ENCODE peak calls at places on chromosomes 13 and 19, in eight cellular contexts. One of them, this sample, is unnamed.

GRCh38 chr19:50705422-50706019 is 14.1 kb downstream of the SHANK1 start:
- DNase-seq in M059J: peak
- DNase-seq in NCI-H187 treated with DMSO at 0.1 percent for 48 hours: no peak
- DNase-seq in immature natural killer cell: peak
- DNase-seq in stimulated activated CD8-positive, alpha-beta memory T cell treated with anti-CD3 and anti-CD28 coated beads, Interleukin-7, amount 100 ng/mL, for 48 hours: no peak
- DNase-seq in omental fat pad: no peak
- DNase-seq in aorta: no peak
- DNase-seq in hepatic stellate cell: peak
- DNase-seq in this sample: no peak

GRCh38 chr13:113856716-113857065 is 7.2 kb downstream of the GAS6 start:
- DNase-seq in M059J: peak
- DNase-seq in NCI-H187 treated with DMSO at 0.1 percent for 48 hours: no peak
- DNase-seq in immature natural killer cell: no peak
- DNase-seq in stimulated activated CD8-positive, alpha-beta memory T cell treated with anti-CD3 and anti-CD28 coated beads, Interleukin-7, amount 100 ng/mL, for 48 hours: no peak
- DNase-seq in omental fat pad: no peak
- DNase-seq in aorta: peak
- DNase-seq in hepatic stellate cell: peak
- DNase-seq in this sample: peak

GRCh38 chr13:76012091-76012721 is 376.1 kb downstream of the LMO7 start:
- DNase-seq in M059J: peak
- DNase-seq in NCI-H187 treated with DMSO at 0.1 percent for 48 hours: no peak
- DNase-seq in immature natural killer cell: no peak
- DNase-seq in stimulated activated CD8-positive, alpha-beta memory T cell treated with anti-CD3 and anti-CD28 coated beads, Interleukin-7, amount 100 ng/mL, for 48 hours: no peak
- DNase-seq in omental fat pad: no peak
- DNase-seq in aorta: no peak
- DNase-seq in hepatic stellate cell: no peak
- DNase-seq in this sample: no peak

GRCh38 chr19:7292352-7292949 is 1.8 kb downstream of the INSR start:
- DNase-seq in M059J: no peak
- DNase-seq in NCI-H187 treated with DMSO at 0.1 percent for 48 hours: no peak
- DNase-seq in immature natural killer cell: no peak
- DNase-seq in stimulated activated CD8-positive, alpha-beta memory T cell treated with anti-CD3 and anti-CD28 coated beads, Interleukin-7, amount 100 ng/mL, for 48 hours: no peak
- DNase-seq in omental fat pad: no peak
- DNase-seq in aorta: no peak
- DNase-seq in hepatic stellate cell: no peak
- DNase-seq in this sample: no peak

GRCh38 chr19:1362385-1363257 is 21.1 kb upstream of the NDUFS7 start:
- DNase-seq in M059J: no peak
- DNase-seq in NCI-H187 treated with DMSO at 0.1 percent for 48 hours: no peak
- DNase-seq in immature natural killer cell: no peak
- DNase-seq in stimulated activated CD8-positive, alpha-beta memory T cell treated with anti-CD3 and anti-CD28 coated beads, Interleukin-7, amount 100 ng/mL, for 48 hours: no peak
- DNase-seq in omental fat pad: no peak
- DNase-seq in aorta: no peak
- DNase-seq in hepatic stellate cell: no peak
- DNase-seq in this sample: no peak

GRCh38 chr13:35016362-35017148 is 74.5 kb downstream of the NBEA start:
- DNase-seq in M059J: peak
- DNase-seq in NCI-H187 treated with DMSO at 0.1 percent for 48 hours: no peak
- DNase-seq in immature natural killer cell: no peak
- DNase-seq in stimulated activated CD8-positive, alpha-beta memory T cell treated with anti-CD3 and anti-CD28 coated beads, Interleukin-7, amount 100 ng/mL, for 48 hours: no peak
- DNase-seq in omental fat pad: no peak
- DNase-seq in aorta: no peak
- DNase-seq in hepatic stellate cell: no peak
- DNase-seq in this sample: no peak

GRCh38 chr19:1425902-1426301 is 12.3 kb upstream of the RPS15 start:
- DNase-seq in M059J: no peak
- DNase-seq in NCI-H187 treated with DMSO at 0.1 percent for 48 hours: no peak
- DNase-seq in immature natural killer cell: no peak
- DNase-seq in stimulated activated CD8-positive, alpha-beta memory T cell treated with anti-CD3 and anti-CD28 coated beads, Interleukin-7, amount 100 ng/mL, for 48 hours: no peak
- DNase-seq in omental fat pad: no peak
- DNase-seq in aorta: no peak
- DNase-seq in hepatic stellate cell: no peak
- DNase-seq in this sample: no peak

GRCh38 chr13:94329754-94330551 is 149.5 kb downstream of the DCT start:
- DNase-seq in M059J: peak
- DNase-seq in NCI-H187 treated with DMSO at 0.1 percent for 48 hours: no peak
- DNase-seq in immature natural killer cell: no peak
- DNase-seq in stimulated activated CD8-positive, alpha-beta memory T cell treated with anti-CD3 and anti-CD28 coated beads, Interleukin-7, amount 100 ng/mL, for 48 hours: no peak
- DNase-seq in omental fat pad: no peak
- DNase-seq in aorta: no peak
- DNase-seq in hepatic stellate cell: no peak
- DNase-seq in this sample: no peak

GRCh38 chr13:80074143-80074752 is 266.7 kb downstream of the SPRY2 start:
- DNase-seq in M059J: no peak
- DNase-seq in NCI-H187 treated with DMSO at 0.1 percent for 48 hours: no peak
- DNase-seq in immature natural killer cell: no peak
- DNase-seq in stimulated activated CD8-positive, alpha-beta memory T cell treated with anti-CD3 and anti-CD28 coated beads, Interleukin-7, amount 100 ng/mL, for 48 hours: no peak
- DNase-seq in omental fat pad: no peak
- DNase-seq in aorta: no peak
- DNase-seq in hepatic stellate cell: no peak
- DNase-seq in this sample: no peak

GRCh38 chr19:39846678-39847486 is 703 bp upstream of the FBL start:
- DNase-seq in M059J: no peak
- DNase-seq in NCI-H187 treated with DMSO at 0.1 percent for 48 hours: no peak
- DNase-seq in immature natural killer cell: no peak
- DNase-seq in stimulated activated CD8-positive, alpha-beta memory T cell treated with anti-CD3 and anti-CD28 coated beads, Interleukin-7, amount 100 ng/mL, for 48 hours: no peak
- DNase-seq in omental fat pad: no peak
- DNase-seq in aorta: no peak
- DNase-seq in hepatic stellate cell: no peak
- DNase-seq in this sample: no peak

GRCh38 chr13:29969286-29969685 is 118.9 kb upstream of the UBL3 start:
- DNase-seq in M059J: peak
- DNase-seq in NCI-H187 treated with DMSO at 0.1 percent for 48 hours: no peak
- DNase-seq in immature natural killer cell: no peak
- DNase-seq in stimulated activated CD8-positive, alpha-beta memory T cell treated with anti-CD3 and anti-CD28 coated beads, Interleukin-7, amount 100 ng/mL, for 48 hours: no peak
- DNase-seq in omental fat pad: no peak
- DNase-seq in aorta: no peak
- DNase-seq in hepatic stellate cell: peak
- DNase-seq in this sample: no peak

GRCh38 chr13:52003551-52003950 is 7.7 kb downstream of the ATP7B start:
- DNase-seq in M059J: no peak
- DNase-seq in NCI-H187 treated with DMSO at 0.1 percent for 48 hours: no peak
- DNase-seq in immature natural killer cell: no peak
- DNase-seq in stimulated activated CD8-positive, alpha-beta memory T cell treated with anti-CD3 and anti-CD28 coated beads, Interleukin-7, amount 100 ng/mL, for 48 hours: no peak
- DNase-seq in omental fat pad: no peak
- DNase-seq in aorta: no peak
- DNase-seq in hepatic stellate cell: no peak
- DNase-seq in this sample: no peak

GRCh38 chr19:11457115-11457514 is 21.7 kb downstream of the PRKCSH start:
- DNase-seq in M059J: no peak
- DNase-seq in NCI-H187 treated with DMSO at 0.1 percent for 48 hours: no peak
- DNase-seq in immature natural killer cell: no peak
- DNase-seq in stimulated activated CD8-positive, alpha-beta memory T cell treated with anti-CD3 and anti-CD28 coated beads, Interleukin-7, amount 100 ng/mL, for 48 hours: no peak
- DNase-seq in omental fat pad: no peak
- DNase-seq in aorta: no peak
- DNase-seq in hepatic stellate cell: peak
- DNase-seq in this sample: no peak

GRCh38 chr19:29113838-29114237 is 99.1 kb downstream of the UQCRFS1 start:
- DNase-seq in M059J: no peak
- DNase-seq in NCI-H187 treated with DMSO at 0.1 percent for 48 hours: no peak
- DNase-seq in immature natural killer cell: no peak
- DNase-seq in stimulated activated CD8-positive, alpha-beta memory T cell treated with anti-CD3 and anti-CD28 coated beads, Interleukin-7, amount 100 ng/mL, for 48 hours: no peak
- DNase-seq in omental fat pad: no peak
- DNase-seq in aorta: no peak
- DNase-seq in hepatic stellate cell: no peak
- DNase-seq in this sample: no peak

GRCh38 chr13:98994080-98994479 is 16.2 kb upstream of the DOCK9 start:
- DNase-seq in M059J: no peak
- DNase-seq in NCI-H187 treated with DMSO at 0.1 percent for 48 hours: no peak
- DNase-seq in immature natural killer cell: no peak
- DNase-seq in stimulated activated CD8-positive, alpha-beta memory T cell treated with anti-CD3 and anti-CD28 coated beads, Interleukin-7, amount 100 ng/mL, for 48 hours: no peak
- DNase-seq in omental fat pad: no peak
- DNase-seq in aorta: no peak
- DNase-seq in hepatic stellate cell: no peak
- DNase-seq in this sample: no peak

GRCh38 chr19:44856438-44857083 is 10.5 kb downstream of the NECTIN2 start:
- DNase-seq in M059J: no peak
- DNase-seq in NCI-H187 treated with DMSO at 0.1 percent for 48 hours: no peak
- DNase-seq in immature natural killer cell: no peak
- DNase-seq in stimulated activated CD8-positive, alpha-beta memory T cell treated with anti-CD3 and anti-CD28 coated beads, Interleukin-7, amount 100 ng/mL, for 48 hours: no peak
- DNase-seq in omental fat pad: no peak
- DNase-seq in aorta: no peak
- DNase-seq in hepatic stellate cell: no peak
- DNase-seq in this sample: no peak

GRCh38 chr19:48452656-48453480 is 2.5 kb upstream of the KCNJ14 start:
- DNase-seq in M059J: no peak
- DNase-seq in NCI-H187 treated with DMSO at 0.1 percent for 48 hours: no peak
- DNase-seq in immature natural killer cell: no peak
- DNase-seq in stimulated activated CD8-positive, alpha-beta memory T cell treated with anti-CD3 and anti-CD28 coated beads, Interleukin-7, amount 100 ng/mL, for 48 hours: no peak
- DNase-seq in omental fat pad: no peak
- DNase-seq in aorta: no peak
- DNase-seq in hepatic stellate cell: no peak
- DNase-seq in this sample: no peak

GRCh38 chr13:110416131-110416584 is 109.1 kb downstream of the COL4A2 start:
- DNase-seq in M059J: no peak
- DNase-seq in NCI-H187 treated with DMSO at 0.1 percent for 48 hours: no peak
- DNase-seq in immature natural killer cell: no peak
- DNase-seq in stimulated activated CD8-positive, alpha-beta memory T cell treated with anti-CD3 and anti-CD28 coated beads, Interleukin-7, amount 100 ng/mL, for 48 hours: no peak
- DNase-seq in omental fat pad: no peak
- DNase-seq in aorta: no peak
- DNase-seq in hepatic stellate cell: no peak
- DNase-seq in this sample: no peak

GRCh38 chr13:111947026-111947810 is 119.7 kb upstream of the SOX1 start:
- DNase-seq in M059J: no peak
- DNase-seq in NCI-H187 treated with DMSO at 0.1 percent for 48 hours: peak
- DNase-seq in immature natural killer cell: no peak
- DNase-seq in stimulated activated CD8-positive, alpha-beta memory T cell treated with anti-CD3 and anti-CD28 coated beads, Interleukin-7, amount 100 ng/mL, for 48 hours: no peak
- DNase-seq in omental fat pad: no peak
- DNase-seq in aorta: no peak
- DNase-seq in hepatic stellate cell: no peak
- DNase-seq in this sample: no peak

GRCh38 chr13:110304256-110304655 is 2.7 kb downstream of the COL4A1 start:
- DNase-seq in M059J: peak
- DNase-seq in NCI-H187 treated with DMSO at 0.1 percent for 48 hours: no peak
- DNase-seq in immature natural killer cell: no peak
- DNase-seq in stimulated activated CD8-positive, alpha-beta memory T cell treated with anti-CD3 and anti-CD28 coated beads, Interleukin-7, amount 100 ng/mL, for 48 hours: no peak
- DNase-seq in omental fat pad: no peak
- DNase-seq in aorta: no peak
- DNase-seq in hepatic stellate cell: peak
- DNase-seq in this sample: no peak

GRCh38 chr19:2324220-2324948 is 4.0 kb downstream of the LSM7 start:
- DNase-seq in M059J: no peak
- DNase-seq in NCI-H187 treated with DMSO at 0.1 percent for 48 hours: no peak
- DNase-seq in immature natural killer cell: no peak
- DNase-seq in stimulated activated CD8-positive, alpha-beta memory T cell treated with anti-CD3 and anti-CD28 coated beads, Interleukin-7, amount 100 ng/mL, for 48 hours: no peak
- DNase-seq in omental fat pad: no peak
- DNase-seq in aorta: no peak
- DNase-seq in hepatic stellate cell: no peak
- DNase-seq in this sample: no peak

GRCh38 chr13:50406831-50407230 is 391.6 kb downstream of the KCNRG start:
- DNase-seq in M059J: no peak
- DNase-seq in NCI-H187 treated with DMSO at 0.1 percent for 48 hours: no peak
- DNase-seq in immature natural killer cell: no peak
- DNase-seq in stimulated activated CD8-positive, alpha-beta memory T cell treated with anti-CD3 and anti-CD28 coated beads, Interleukin-7, amount 100 ng/mL, for 48 hours: no peak
- DNase-seq in omental fat pad: no peak
- DNase-seq in aorta: no peak
- DNase-seq in hepatic stellate cell: no peak
- DNase-seq in this sample: no peak

GRCh38 chr13:29908411-29908810 is 58.0 kb upstream of the UBL3 start:
- DNase-seq in M059J: peak
- DNase-seq in NCI-H187 treated with DMSO at 0.1 percent for 48 hours: no peak
- DNase-seq in immature natural killer cell: no peak
- DNase-seq in stimulated activated CD8-positive, alpha-beta memory T cell treated with anti-CD3 and anti-CD28 coated beads, Interleukin-7, amount 100 ng/mL, for 48 hours: no peak
- DNase-seq in omental fat pad: no peak
- DNase-seq in aorta: no peak
- DNase-seq in hepatic stellate cell: no peak
- DNase-seq in this sample: no peak

GRCh38 chr13:57557979-57558529 is 73.5 kb upstream of the PCDH17 start:
- DNase-seq in M059J: no peak
- DNase-seq in NCI-H187 treated with DMSO at 0.1 percent for 48 hours: peak
- DNase-seq in immature natural killer cell: no peak
- DNase-seq in stimulated activated CD8-positive, alpha-beta memory T cell treated with anti-CD3 and anti-CD28 coated beads, Interleukin-7, amount 100 ng/mL, for 48 hours: no peak
- DNase-seq in omental fat pad: no peak
- DNase-seq in aorta: no peak
- DNase-seq in hepatic stellate cell: no peak
- DNase-seq in this sample: no peak

GRCh38 chr19:5156231-5156986 is 184.2 kb downstream of the PTPRS start:
- DNase-seq in M059J: no peak
- DNase-seq in NCI-H187 treated with DMSO at 0.1 percent for 48 hours: no peak
- DNase-seq in immature natural killer cell: no peak
- DNase-seq in stimulated activated CD8-positive, alpha-beta memory T cell treated with anti-CD3 and anti-CD28 coated beads, Interleukin-7, amount 100 ng/mL, for 48 hours: no peak
- DNase-seq in omental fat pad: no peak
- DNase-seq in aorta: peak
- DNase-seq in hepatic stellate cell: peak
- DNase-seq in this sample: no peak

GRCh38 chr19:51549533-51550324 is 18.3 kb upstream of the SIGLEC6 start:
- DNase-seq in M059J: no peak
- DNase-seq in NCI-H187 treated with DMSO at 0.1 percent for 48 hours: no peak
- DNase-seq in immature natural killer cell: no peak
- DNase-seq in stimulated activated CD8-positive, alpha-beta memory T cell treated with anti-CD3 and anti-CD28 coated beads, Interleukin-7, amount 100 ng/mL, for 48 hours: no peak
- DNase-seq in omental fat pad: no peak
- DNase-seq in aorta: no peak
- DNase-seq in hepatic stellate cell: no peak
- DNase-seq in this sample: no peak

GRCh38 chr13:97743946-97744345 is 209.5 kb upstream of the IPO5 start:
- DNase-seq in M059J: no peak
- DNase-seq in NCI-H187 treated with DMSO at 0.1 percent for 48 hours: no peak
- DNase-seq in immature natural killer cell: no peak
- DNase-seq in stimulated activated CD8-positive, alpha-beta memory T cell treated with anti-CD3 and anti-CD28 coated beads, Interleukin-7, amount 100 ng/mL, for 48 hours: no peak
- DNase-seq in omental fat pad: no peak
- DNase-seq in aorta: no peak
- DNase-seq in hepatic stellate cell: peak
- DNase-seq in this sample: no peak

GRCh38 chr19:41864374-41864773 is 4.3 kb downstream of the RPS19 start:
- DNase-seq in M059J: no peak
- DNase-seq in NCI-H187 treated with DMSO at 0.1 percent for 48 hours: no peak
- DNase-seq in immature natural killer cell: no peak
- DNase-seq in stimulated activated CD8-positive, alpha-beta memory T cell treated with anti-CD3 and anti-CD28 coated beads, Interleukin-7, amount 100 ng/mL, for 48 hours: no peak
- DNase-seq in omental fat pad: no peak
- DNase-seq in aorta: no peak
- DNase-seq in hepatic stellate cell: no peak
- DNase-seq in this sample: no peak

GRCh38 chr19:53908933-53909415 is at the start of gene CACNG7:
- DNase-seq in M059J: no peak
- DNase-seq in NCI-H187 treated with DMSO at 0.1 percent for 48 hours: no peak
- DNase-seq in immature natural killer cell: no peak
- DNase-seq in stimulated activated CD8-positive, alpha-beta memory T cell treated with anti-CD3 and anti-CD28 coated beads, Interleukin-7, amount 100 ng/mL, for 48 hours: no peak
- DNase-seq in omental fat pad: no peak
- DNase-seq in aorta: no peak
- DNase-seq in hepatic stellate cell: no peak
- DNase-seq in this sample: no peak

GRCh38 chr13:40639226-40639681 is 27.2 kb downstream of the FOXO1 start:
- DNase-seq in M059J: peak
- DNase-seq in NCI-H187 treated with DMSO at 0.1 percent for 48 hours: no peak
- DNase-seq in immature natural killer cell: no peak
- DNase-seq in stimulated activated CD8-positive, alpha-beta memory T cell treated with anti-CD3 and anti-CD28 coated beads, Interleukin-7, amount 100 ng/mL, for 48 hours: no peak
- DNase-seq in omental fat pad: no peak
- DNase-seq in aorta: no peak
- DNase-seq in hepatic stellate cell: no peak
- DNase-seq in this sample: no peak

GRCh38 chr13:77150651-77151050 is 123.7 kb upstream of the FBXL3 start:
- DNase-seq in M059J: no peak
- DNase-seq in NCI-H187 treated with DMSO at 0.1 percent for 48 hours: no peak
- DNase-seq in immature natural killer cell: no peak
- DNase-seq in stimulated activated CD8-positive, alpha-beta memory T cell treated with anti-CD3 and anti-CD28 coated beads, Interleukin-7, amount 100 ng/mL, for 48 hours: no peak
- DNase-seq in omental fat pad: no peak
- DNase-seq in aorta: no peak
- DNase-seq in hepatic stellate cell: no peak
- DNase-seq in this sample: no peak

GRCh38 chr13:106513025-106513424 is 22.4 kb downstream of the EFNB2 start:
- DNase-seq in M059J: peak
- DNase-seq in NCI-H187 treated with DMSO at 0.1 percent for 48 hours: no peak
- DNase-seq in immature natural killer cell: no peak
- DNase-seq in stimulated activated CD8-positive, alpha-beta memory T cell treated with anti-CD3 and anti-CD28 coated beads, Interleukin-7, amount 100 ng/mL, for 48 hours: no peak
- DNase-seq in omental fat pad: no peak
- DNase-seq in aorta: no peak
- DNase-seq in hepatic stellate cell: no peak
- DNase-seq in this sample: no peak